ENCODE peak calls at places on chromosomes 12 and 14, in nine cellular contexts. Z is HFFc6, P is H7, V is adipocyte, R is SK-MEL-5, U is iris pigment epithelial cell, X is NCI-H2171, A is left ventricle myocardium inferior, W is left ventricle myocardium superior. J is an unnamed sample.

GRCh38 chr12:118498171-118498570 is 121.8 kb downstream of the SUDS3 start:
- DNase-seq in Z (peak), P (no peak), V (no peak), R (no peak), U (peak), X (no peak), A (no peak), W (peak), J (no peak)

GRCh38 chr12:89179983-89180382 is 172.3 kb downstream of the DUSP6 start:
- DNase-seq in Z (peak), P (no peak), V (peak), R (no peak), U (peak), X (no peak), A (no peak), W (no peak), J (peak)

GRCh38 chr12:70691018-70691672 is 53.9 kb upstream of the PTPRB start:
- DNase-seq in Z (peak), P (no peak), V (peak), R (peak), U (peak), X (no peak), A (no peak), W (no peak), J (peak)

GRCh38 chr12:2672863-2673262 is 121.9 kb upstream of the FKBP4 start:
- DNase-seq in Z (no peak), P (no peak), V (no peak), R (no peak), U (no peak), X (no peak), A (no peak), W (no peak), J (no peak)

GRCh38 chr14:32559048-32559447 is 229.9 kb downstream of the AKAP6 start:
- DNase-seq in Z (peak), P (no peak), V (no peak), R (no peak), U (no peak), X (no peak), A (no peak), W (no peak), J (peak)

GRCh38 chr14:54599932-54600331 is 33.0 kb downstream of the SAMD4A start:
- DNase-seq in Z (no peak), P (no peak), V (peak), R (no peak), U (peak), X (no peak), A (no peak), W (no peak), J (peak)

GRCh38 chr14:47722929-47723693 is 47.7 kb upstream of the MDGA2 start:
- DNase-seq in Z (no peak), P (no peak), V (no peak), R (no peak), U (no peak), X (no peak), A (no peak), W (no peak), J (no peak)

GRCh38 chr14:101196051-101196450 is 292.5 kb upstream of the RTL1 start:
- DNase-seq in Z (no peak), P (peak), V (no peak), R (no peak), U (no peak), X (no peak), A (no peak), W (no peak), J (no peak)

GRCh38 chr14:103163199-103163598 is 39.9 kb downstream of the TNFAIP2 start:
- DNase-seq in Z (no peak), P (no peak), V (no peak), R (no peak), U (no peak), X (no peak), A (no peak), W (no peak), J (no peak)

GRCh38 chr12:89962648-89963047 is 254.0 kb upstream of the ATP2B1 start:
- DNase-seq in Z (no peak), P (no peak), V (no peak), R (no peak), U (no peak), X (no peak), A (no peak), W (no peak), J (no peak)

GRCh38 chr12:111942557-111942956 is 70.4 kb downstream of the TMEM116 start:
- DNase-seq in Z (peak), P (no peak), V (peak), R (no peak), U (peak), X (no peak), A (no peak), W (no peak), J (peak)

GRCh38 chr12:109797905-109798669 is 35.1 kb downstream of the TRPV4 start:
- DNase-seq in Z (no peak), P (peak), V (no peak), R (peak), U (peak), X (no peak), A (no peak), W (no peak), J (no peak)

GRCh38 chr12:28489256-28489655 is 299.0 kb downstream of the CCDC91 start:
- DNase-seq in Z (no peak), P (no peak), V (peak), R (no peak), U (peak), X (no peak), A (no peak), W (no peak), J (peak)

GRCh38 chr12:3747976-3748619 is 4.8 kb downstream of the CRACR2A start:
- DNase-seq in Z (no peak), P (no peak), V (no peak), R (no peak), U (no peak), X (no peak), A (no peak), W (no peak), J (no peak)

GRCh38 chr12:7345232-7345631 is 41.4 kb downstream of the ACSM4 start:
- DNase-seq in Z (no peak), P (no peak), V (no peak), R (no peak), U (no peak), X (no peak), A (no peak), W (no peak), J (no peak)

GRCh38 chr12:10212623-10213131 is at the start of gene GABARAPL1:
- DNase-seq in Z (peak), P (peak), V (peak), R (peak), U (peak), X (peak), A (peak), W (peak), J (peak)

GRCh38 chr12:96829354-96829753 is 77.7 kb upstream of the NEDD1 start:
- DNase-seq in Z (no peak), P (no peak), V (no peak), R (no peak), U (no peak), X (no peak), A (no peak), W (no peak), J (no peak)

GRCh38 chr12:122836027-122836921 is 1.0 kb downstream of the HIP1R start:
- DNase-seq in Z (no peak), P (peak), V (peak), R (peak), U (peak), X (no peak), A (no peak), W (peak), J (peak)

GRCh38 chr12:11706509-11707331 is 57.2 kb downstream of the ETV6 start:
- DNase-seq in Z (no peak), P (no peak), V (no peak), R (no peak), U (no peak), X (no peak), A (no peak), W (no peak), J (peak)

GRCh38 chr12:108375986-108376663 is 37.0 kb upstream of the CMKLR1 start:
- DNase-seq in Z (no peak), P (no peak), V (no peak), R (no peak), U (peak), X (no peak), A (no peak), W (no peak), J (no peak)

GRCh38 chr14:20501346-20501745 is 4.0 kb upstream of the RNASE10 start:
- DNase-seq in Z (no peak), P (no peak), V (peak), R (no peak), U (peak), X (no peak), A (no peak), W (no peak), J (peak)

GRCh38 chr14:72812292-72812851 is 81.5 kb downstream of the DPF3 start:
- DNase-seq in Z (no peak), P (peak), V (no peak), R (no peak), U (no peak), X (no peak), A (peak), W (peak), J (no peak)

GRCh38 chr12:90851800-90852718 is 102.9 kb downstream of the CCER1 start:
- DNase-seq in Z (no peak), P (no peak), V (no peak), R (no peak), U (no peak), X (no peak), A (no peak), W (no peak), J (no peak)

GRCh38 chr12:123445388-123446344 is 9.2 kb upstream of the RILPL2 start:
- DNase-seq in Z (peak), P (no peak), V (peak), R (no peak), U (peak), X (no peak), A (peak), W (peak), J (peak)

GRCh38 chr14:36521598-36522345 is 1.7 kb upstream of the NKX2-1 start:
- DNase-seq in Z (no peak), P (peak), V (no peak), R (no peak), U (no peak), X (no peak), A (no peak), W (no peak), J (no peak)

GRCh38 chr14:101838476-101838875 is 77.0 kb downstream of the PPP2R5C start:
- DNase-seq in Z (no peak), P (no peak), V (no peak), R (peak), U (no peak), X (no peak), A (no peak), W (no peak), J (no peak)

GRCh38 chr14:68704736-68705720 is 87.8 kb downstream of the ZFP36L1 start:
- DNase-seq in Z (no peak), P (peak), V (no peak), R (no peak), U (peak), X (no peak), A (no peak), W (no peak), J (peak)

GRCh38 chr14:22781606-22782000 is 15.1 kb downstream of the OXA1L start:
- DNase-seq in Z (peak), P (no peak), V (peak), R (no peak), U (peak), X (no peak), A (no peak), W (no peak), J (peak)

GRCh38 chr14:95046711-95047681 is 110.3 kb downstream of the DICER1 start:
- DNase-seq in Z (no peak), P (no peak), V (peak), R (no peak), U (peak), X (no peak), A (no peak), W (no peak), J (peak)

GRCh38 chr12:25241171-25242020 is 9.3 kb downstream of the KRAS start:
- DNase-seq in Z (peak), P (peak), V (peak), R (peak), U (peak), X (no peak), A (no peak), W (no peak), J (peak)

GRCh38 chr14:19800282-19801117 is 3.1 kb upstream of the OR4N2 start:
- DNase-seq in Z (no peak), P (no peak), V (no peak), R (no peak), U (no peak), X (peak), A (no peak), W (no peak), J (no peak)

GRCh38 chr12:53096089-53096741 is 1.3 kb upstream of the IGFBP6 start:
- DNase-seq in Z (peak), P (peak), V (peak), R (no peak), U (peak), X (no peak), A (peak), W (peak), J (peak)

GRCh38 chr12:131736807-131737484 is 26.1 kb downstream of the SFSWAP start:
- DNase-seq in Z (peak), P (peak), V (peak), R (no peak), U (peak), X (no peak), A (no peak), W (no peak), J (peak)

GRCh38 chr14:84409435-84409834 is 1120.5 kb upstream of the FLRT2 start:
- DNase-seq in Z (no peak), P (no peak), V (peak), R (no peak), U (peak), X (no peak), A (no peak), W (no peak), J (peak)

GRCh38 chr14:31690056-31690455 is 128.9 kb downstream of the NUBPL start:
- DNase-seq in Z (no peak), P (no peak), V (no peak), R (no peak), U (no peak), X (no peak), A (no peak), W (no peak), J (no peak)

GRCh38 chr12:165862-166368 is 48.0 kb downstream of the SLC6A12 start:
- DNase-seq in Z (no peak), P (no peak), V (no peak), R (no peak), U (no peak), X (no peak), A (no peak), W (no peak), J (no peak)

GRCh38 chr14:86296173-86296572 is 766.2 kb downstream of the FLRT2 start:
- DNase-seq in Z (peak), P (no peak), V (peak), R (no peak), U (no peak), X (peak), A (no peak), W (no peak), J (peak)

GRCh38 chr12:22334696-22335290 is at the start of gene ST8SIA1:
- DNase-seq in Z (no peak), P (peak), V (peak), R (peak), U (peak), X (no peak), A (peak), W (peak), J (no peak)

GRCh38 chr12:119956047-119956446 is 33.0 kb upstream of the BICDL1 start:
- DNase-seq in Z (no peak), P (no peak), V (no peak), R (peak), U (no peak), X (no peak), A (no peak), W (no peak), J (no peak)

J was measured in IMR-90.